ENCODE peak calls at places on chromosome 21, in four cellular contexts. P, O, V and L are unnamed samples.

GRCh38 chr21:44418108-44418875 is 37.0 kb upstream of the LRRC3 start:
- DNase-seq in P (no peak), O (no peak), V (no peak), L (no peak)

GRCh38 chr21:41091561-41091960 is 76.4 kb upstream of the BACE2 start:
- DNase-seq in P (no peak), O (no peak), V (no peak), L (no peak)

GRCh38 chr21:39156024-39156423 is 27.2 kb downstream of the PSMG1 start:
- DNase-seq in P (no peak), O (no peak), V (no peak), L (peak)

GRCh38 chr21:35190201-35190701 is 141.1 kb upstream of the RUNX1 start:
- DNase-seq in P (no peak), O (peak), V (no peak), L (peak)

GRCh38 chr21:31382060-31382459 is 38.0 kb upstream of the TIAM1 start:
- DNase-seq in P (no peak), O (no peak), V (no peak), L (no peak)

GRCh38 chr21:24076179-24076578 is 1531.1 kb downstream of the MRPL39 start:
- DNase-seq in P (no peak), O (no peak), V (no peak), L (peak)

GRCh38 chr21:35070436-35070835 is 21.3 kb upstream of the RUNX1 start:
- DNase-seq in P (no peak), O (no peak), V (no peak), L (no peak)

GRCh38 chr21:29287383-29287782 is 11.3 kb upstream of the BACH1 start:
- DNase-seq in P (no peak), O (no peak), V (no peak), L (peak)

GRCh38 chr21:31136891-31137290 is 98.6 kb upstream of the KRTAP19-8 start:
- DNase-seq in P (no peak), O (no peak), V (no peak), L (peak)

GRCh38 chr21:29725025-29725736 is 214.6 kb downstream of the GRIK1 start:
- DNase-seq in P (no peak), O (no peak), V (no peak), L (no peak)

GRCh38 chr21:24225432-24225831 is 1381.8 kb downstream of the MRPL39 start:
- DNase-seq in P (no peak), O (no peak), V (no peak), L (no peak)

GRCh38 chr21:20739421-20739820 is 258.8 kb upstream of the NCAM2 start:
- DNase-seq in P (peak), O (no peak), V (no peak), L (no peak)

GRCh38 chr21:40472026-40472425 is 374.9 kb downstream of the DSCAM start:
- DNase-seq in P (no peak), O (no peak), V (no peak), L (no peak)

GRCh38 chr21:44337428-44337827 is 1.8 kb downstream of the CFAP410 start:
- DNase-seq in P (no peak), O (no peak), V (no peak), L (peak)

GRCh38 chr21:44356636-44357035 is 3.2 kb downstream of the TRPM2 start:
- DNase-seq in P (no peak), O (no peak), V (no peak), L (no peak)

GRCh38 chr21:29130234-29130993 is at the start of gene MAP3K7CL:
- DNase-seq in P (no peak), O (peak), V (no peak), L (peak)

GRCh38 chr21:18161841-18162240 is 82.8 kb upstream of the CHODL start:
- DNase-seq in P (no peak), O (no peak), V (no peak), L (no peak)

GRCh38 chr21:23398726-23399125 is 2208.6 kb downstream of the MRPL39 start:
- DNase-seq in P (no peak), O (no peak), V (no peak), L (no peak)

GRCh38 chr21:17293194-17293593 is 219.6 kb upstream of the CXADR start:
- DNase-seq in P (no peak), O (no peak), V (no peak), L (no peak)

GRCh38 chr21:35202431-35202830 is 153.3 kb upstream of the RUNX1 start:
- DNase-seq in P (no peak), O (peak), V (no peak), L (peak)

GRCh38 chr21:25313891-25314646 is 293.2 kb downstream of the MRPL39 start:
- DNase-seq in P (no peak), O (no peak), V (no peak), L (peak)

GRCh38 chr21:29155118-29155932 is 24.9 kb downstream of the MAP3K7CL start:
- DNase-seq in P (peak), O (peak), V (peak), L (peak)

GRCh38 chr21:34669149-34669879 is 520 bp downstream of the CLIC6 start:
- DNase-seq in P (peak), O (no peak), V (peak), L (no peak)

GRCh38 chr21:40067751-40068150 is 200.5 kb downstream of the PCP4 start:
- DNase-seq in P (no peak), O (no peak), V (no peak), L (no peak)

GRCh38 chr21:39675595-39675994 is 62.9 kb downstream of the B3GALT5 start:
- DNase-seq in P (no peak), O (no peak), V (no peak), L (no peak)

GRCh38 chr21:31108969-31109368 is 70.7 kb upstream of the KRTAP19-8 start:
- DNase-seq in P (peak), O (no peak), V (no peak), L (peak)

GRCh38 chr21:26845066-26845749 is at the start of gene ADAMTS1:
- DNase-seq in P (peak), O (peak), V (peak), L (peak)

GRCh38 chr21:26847951-26848350 is 2.7 kb upstream of the ADAMTS1 start:
- DNase-seq in P (no peak), O (no peak), V (no peak), L (no peak)

GRCh38 chr21:26844258-26845065 is 747 bp downstream of the ADAMTS1 start:
- DNase-seq in P (peak), O (peak), V (peak), L (peak)

GRCh38 chr21:26845750-26846035 is 484 bp upstream of the ADAMTS1 start:
- DNase-seq in P (no peak), O (no peak), V (no peak), L (no peak)

DNA sequence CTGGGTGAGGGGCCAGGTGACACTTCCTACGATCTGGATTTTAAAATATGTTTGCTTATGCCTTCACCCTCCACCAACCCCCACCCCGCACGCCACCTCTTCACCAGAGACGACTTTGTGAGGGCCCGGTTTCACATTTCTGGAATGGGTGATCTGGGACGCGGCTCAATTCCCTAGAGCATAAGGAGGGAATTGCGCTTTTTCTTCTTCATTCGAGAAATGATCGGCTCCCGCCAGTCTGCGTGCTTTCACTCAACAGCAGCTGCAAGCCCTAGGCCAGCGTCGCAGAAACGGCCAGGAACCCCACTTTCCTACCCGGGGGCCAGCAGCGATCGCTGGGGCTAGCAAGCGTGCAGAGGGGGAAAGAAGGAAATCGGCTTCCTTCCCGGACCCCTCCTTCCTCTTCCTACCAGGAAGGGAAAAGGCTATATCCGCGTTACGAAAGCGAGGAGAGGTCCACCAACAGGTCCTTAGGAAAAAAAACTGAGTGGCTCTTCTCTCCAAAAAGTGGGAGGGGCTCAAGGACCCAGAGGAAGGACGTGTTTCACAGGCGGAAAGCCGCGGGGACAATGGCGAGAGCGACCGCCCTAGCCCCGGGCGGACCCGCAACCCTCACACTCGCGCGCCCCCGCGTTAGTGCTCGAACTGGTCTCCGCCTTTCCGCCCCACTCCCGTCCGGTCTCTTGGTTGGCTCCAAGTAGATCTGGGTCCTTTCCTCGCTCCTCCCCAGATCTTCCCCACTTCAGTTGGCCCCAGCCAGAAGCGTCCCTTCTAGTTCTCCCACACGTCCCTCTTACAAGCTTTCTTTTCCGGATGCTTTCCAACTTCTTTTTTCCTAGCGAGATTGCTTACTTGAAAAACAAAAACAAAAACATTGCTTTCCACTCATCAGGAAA is 1.1 kb upstream of the ADAMTS1 start:
- DNase-seq in P (peak), O (peak), V (peak), L (peak)
- TF ChIP-seq CTCF in P (peak), O (peak), V (no peak), L (peak)

DNA sequence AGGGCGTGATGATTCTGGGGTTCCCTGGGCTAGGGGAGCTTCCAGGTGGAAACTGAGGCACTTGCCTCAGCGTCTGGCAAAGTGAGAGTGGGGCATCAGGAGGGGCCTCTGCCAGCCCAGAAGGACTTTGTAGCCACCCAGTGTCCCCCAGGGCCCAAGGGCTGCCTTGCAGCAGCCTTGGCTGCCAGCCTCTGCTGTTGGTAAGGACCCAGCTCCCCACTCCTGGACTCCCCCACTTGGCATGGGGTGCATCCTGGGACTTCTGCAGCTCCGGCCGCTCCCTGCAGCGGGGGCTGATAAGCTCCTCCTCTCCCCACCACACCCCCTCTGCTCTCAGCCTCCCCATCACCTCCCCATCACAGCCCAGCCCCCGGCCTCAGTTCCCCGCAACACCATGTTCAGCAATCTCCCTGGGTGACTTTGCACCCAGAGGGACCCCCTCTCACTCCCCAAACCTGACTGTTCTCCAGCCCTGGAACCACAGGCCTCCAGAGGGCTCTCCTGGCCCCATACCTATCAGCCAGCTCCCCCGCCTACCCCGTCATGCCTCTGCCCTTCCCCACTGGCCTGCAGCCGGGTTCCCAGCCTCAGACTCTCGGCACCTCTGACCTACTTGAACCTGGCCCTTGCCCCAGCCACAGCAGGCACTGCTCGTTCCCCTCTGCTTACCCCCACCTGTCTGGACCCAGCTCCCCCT is 113.0 kb downstream of the CRYAA start:
- DNase-seq in P (no peak), O (no peak), V (no peak), L (no peak)
- TF ChIP-seq CTCF in P (no peak), O (no peak), V (no peak), L (no peak)

DNA sequence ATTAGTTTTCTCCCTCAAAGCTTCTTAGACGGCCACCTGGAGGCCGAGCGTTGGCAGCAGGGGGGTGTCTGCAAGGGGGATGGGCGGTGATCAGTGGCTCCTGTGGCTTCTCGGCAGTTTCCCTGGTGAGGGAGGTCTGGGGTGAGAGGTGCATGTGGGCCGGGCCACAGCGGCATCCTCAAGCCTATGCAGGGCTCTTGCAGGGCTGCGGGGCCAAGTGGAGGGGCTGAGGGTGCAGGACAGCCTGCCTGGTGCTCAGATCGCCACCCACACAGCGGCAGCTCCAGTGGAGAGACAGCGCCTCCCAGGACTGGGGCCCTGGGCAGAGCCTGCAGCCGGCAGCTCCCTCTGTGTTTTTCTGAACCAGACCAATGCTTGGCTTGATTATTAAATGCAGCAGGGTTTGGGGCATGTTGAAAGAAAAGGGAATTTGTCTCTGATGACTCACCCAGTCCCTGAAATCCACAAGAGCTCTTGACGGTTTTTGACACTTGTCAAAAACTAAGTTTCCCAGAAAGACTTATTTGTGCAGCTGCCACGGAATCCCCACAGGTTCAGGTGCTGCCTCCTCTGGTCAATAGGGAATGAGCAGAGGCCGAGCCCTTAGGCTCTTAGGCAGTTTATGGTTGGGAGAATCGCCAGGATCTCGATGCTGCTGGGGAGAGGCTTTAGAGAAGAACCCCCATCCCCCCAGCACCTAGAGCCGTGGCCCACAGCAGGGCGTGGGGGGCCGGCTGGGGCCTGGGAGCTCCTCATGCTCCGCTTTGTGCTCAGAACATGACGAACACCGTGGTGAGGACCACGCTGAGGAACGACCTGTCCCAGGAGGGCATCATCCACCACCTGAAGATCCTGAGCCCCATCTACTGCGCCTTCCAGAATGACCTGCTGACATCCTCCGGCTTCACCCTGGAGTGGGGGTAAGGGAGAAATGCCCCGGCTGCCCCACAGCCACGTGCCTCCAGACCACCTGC is 54.7 kb downstream of the UMODL1 start:
- DNase-seq in P (peak), O (no peak), V (no peak), L (peak)
- TF ChIP-seq CTCF in P (peak), O (no peak), V (no peak), L (peak)

GRCh38 chr21:42330380-42331336 is 15.4 kb upstream of the TFF3 start:
- DNase-seq in P (no peak), O (no peak), V (no peak), L (no peak)
- TF ChIP-seq CTCF in P (no peak), O (no peak), V (no peak), L (no peak)

DNA sequence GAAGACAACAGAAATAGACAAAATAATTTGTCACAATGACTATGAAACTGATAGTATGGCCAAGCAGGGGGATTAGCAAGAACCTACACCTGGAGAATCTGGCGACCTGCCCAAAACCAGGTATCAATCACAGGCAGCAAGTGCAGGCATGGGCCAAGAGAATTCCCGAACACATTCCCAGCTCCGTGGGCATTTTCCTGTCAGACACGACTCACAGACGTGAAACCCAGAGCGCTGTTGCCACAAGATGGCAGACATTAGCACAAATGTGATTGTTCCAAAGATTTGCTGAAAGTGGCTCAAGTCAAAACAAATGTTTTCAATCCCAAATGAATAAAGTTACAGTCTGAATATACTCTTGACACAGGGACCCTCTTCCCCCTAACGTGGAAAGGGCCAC is 36.8 kb downstream of the HLCS start:
- DNase-seq in P (peak), O (peak), V (no peak), L (no peak)
- TF ChIP-seq CTCF in P (peak), O (peak), V (no peak), L (no peak)

GRCh38 chr21:14785679-14786078 is 239.6 kb upstream of the SAMSN1 start:
- DNase-seq in P (no peak), O (no peak), V (no peak), L (no peak)

DNA sequence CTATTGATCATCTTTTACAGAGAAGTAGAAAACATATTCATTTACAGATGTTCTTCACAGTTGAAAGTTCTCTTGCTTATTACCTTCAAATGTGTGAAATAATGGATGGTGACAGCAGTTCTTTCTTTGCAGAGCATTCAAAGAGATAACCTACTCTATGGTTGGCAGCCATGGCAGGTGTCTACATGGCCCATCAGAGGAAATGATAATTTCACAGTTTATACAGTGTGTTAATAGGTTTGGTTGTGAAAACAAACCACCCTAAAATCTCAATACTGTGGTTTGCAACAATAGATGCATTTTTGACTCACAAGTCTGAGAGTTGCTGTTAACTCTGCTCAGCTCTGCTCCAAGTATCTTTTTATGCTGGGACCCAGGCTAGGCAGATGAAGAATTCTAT is 241.2 kb upstream of the SAMSN1 start:
- DNase-seq in P (no peak), O (no peak), V (no peak), L (no peak)
- TF ChIP-seq CTCF in P (no peak), O (no peak), V (no peak), L (no peak)

GRCh38 chr21:38126677-38127271 is 130.0 kb upstream of the KCNJ15 start:
- DNase-seq in P (peak), O (peak), V (no peak), L (peak)
- TF ChIP-seq CTCF in P (peak), O (peak), V (no peak), L (peak)

GRCh38 chr21:32424674-32425073 is 12.2 kb downstream of the EVA1C start:
- DNase-seq in P (no peak), O (no peak), V (no peak), L (no peak)

GRCh38 chr21:32426592-32427051 is 14.1 kb downstream of the EVA1C start:
- DNase-seq in P (no peak), O (peak), V (no peak), L (peak)

GRCh38 chr21:32426066-32426465 is 13.6 kb downstream of the EVA1C start:
- DNase-seq in P (no peak), O (peak), V (no peak), L (no peak)

GRCh38 chr21:32423846-32424535 is 11.5 kb downstream of the EVA1C start:
- DNase-seq in P (no peak), O (no peak), V (no peak), L (no peak)

DNA sequence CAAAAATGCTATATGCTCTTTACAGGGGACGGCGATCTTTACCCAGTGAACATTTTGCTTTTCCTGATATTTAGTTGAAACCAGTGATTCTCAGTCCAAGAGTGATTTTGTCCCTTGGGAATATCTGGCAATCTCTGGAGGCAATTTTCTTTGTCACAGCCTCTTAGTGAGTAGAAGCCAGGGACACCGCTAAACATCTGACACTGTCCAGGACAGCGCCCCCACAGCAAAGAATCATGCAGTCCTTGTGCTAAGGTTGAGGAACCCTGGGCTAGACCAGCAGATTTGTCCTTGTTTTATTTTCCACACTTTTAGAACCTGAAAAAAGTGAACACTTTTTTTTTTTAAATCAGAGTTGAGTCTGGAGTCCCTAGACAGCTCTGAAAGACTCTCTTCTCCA is 13.1 kb downstream of the EVA1C start:
- DNase-seq in P (no peak), O (no peak), V (no peak), L (no peak)
- TF ChIP-seq CTCF in P (no peak), O (peak), V (no peak), L (no peak)